ENCODE peak calls at places on chromosomes 13 and 19, in four cellular contexts. J, W, M and Y are unnamed samples.

GRCh38 chr13:24097667-24098066 is 62.9 kb upstream of the SPATA13 start:
- DNase-seq in W (no peak), M (no peak), J (no peak), Y (no peak)

GRCh38 chr13:95652821-95653220 is 8.3 kb upstream of the DZIP1 start:
- DNase-seq in W (no peak), M (no peak), J (no peak), Y (no peak)

GRCh38 chr19:46604781-46605355 is 3.7 kb downstream of the CALM3 start:
- DNase-seq in M (no peak), W (no peak), J (no peak), Y (no peak)

GRCh38 chr19:41528106-41528505 is 47.9 kb upstream of the CEACAM21 start:
- DNase-seq in M (no peak), W (no peak), J (no peak), Y (no peak)

GRCh38 chr13:95067303-95067702 is 233.9 kb downstream of the ABCC4 start:
- DNase-seq in M (no peak), J (no peak), W (peak; percentile 61), Y (no peak)

GRCh38 chr13:51626749-51627148 is 42.5 kb downstream of the WDFY2 start:
- DNase-seq in W (no peak), J (no peak), M (no peak), Y (no peak)

GRCh38 chr19:920051-920857 is 3.1 kb downstream of the KISS1R start:
- DNase-seq in J (no peak), W (peak; percentile 38), M (no peak), Y (no peak)

GRCh38 chr19:44050740-44051653 is 839 bp upstream of the ZNF223 start:
- DNase-seq in W (no peak), M (no peak), J (peak; percentile 50), Y (no peak)

GRCh38 chr19:31096047-31096446 is 253.2 kb downstream of the TSHZ3 start:
- DNase-seq in J (no peak), M (no peak), W (no peak), Y (peak; percentile 76)

GRCh38 chr19:43337737-43338136 is 15.7 kb upstream of the CD177 start:
- DNase-seq in M (no peak), J (peak; percentile 23), W (no peak), Y (no peak)

GRCh38 chr13:94710881-94711560 is 1.3 kb downstream of the SOX21 start:
- DNase-seq in M (no peak), J (no peak), W (peak; percentile 59), Y (peak; percentile 78)

GRCh38 chr13:107421951-107422350 is 793.4 kb downstream of the LIG4 start:
- DNase-seq in M (no peak), J (no peak), W (no peak), Y (no peak)

GRCh38 chr19:6730153-6730804 is 7.1 kb downstream of the GPR108 start:
- DNase-seq in J (peak; percentile 94), W (no peak), M (peak; percentile 44), Y (peak; percentile 87)

GRCh38 chr13:30142502-30143211 is 164.7 kb downstream of the KATNAL1 start:
- DNase-seq in M (peak; percentile 57), J (peak; percentile 34), W (peak; percentile 90), Y (no peak)

GRCh38 chr13:51957377-51958216 is 53.7 kb downstream of the ATP7B start:
- DNase-seq in W (no peak), J (peak; percentile 35), M (no peak), Y (no peak)

GRCh38 chr13:98581971-98582702 is 5.2 kb upstream of the STK24 start:
- DNase-seq in W (peak; percentile 14), M (no peak), J (no peak), Y (no peak)

GRCh38 chr19:45376045-45376724 is 5.8 kb upstream of the ERCC2 start:
- DNase-seq in J (no peak), W (peak; percentile 94), M (peak; percentile 64), Y (peak; percentile 43)

GRCh38 chr13:89953581-89953980 is 1393.9 kb upstream of the MIR17HG start:
- DNase-seq in M (no peak), J (no peak), W (no peak), Y (no peak)

GRCh38 chr13:105219636-105220035 is 1315.8 kb downstream of the EFNB2 start:
- DNase-seq in J (no peak), W (no peak), M (no peak), Y (no peak)

GRCh38 chr19:46845959-46846459 is 4.6 kb downstream of the AP2S1 start:
- DNase-seq in M (no peak), J (no peak), W (no peak), Y (no peak)

GRCh38 chr13:25062479-25062878 is 33.5 kb upstream of the PABPC3 start:
- DNase-seq in J (no peak), M (no peak), W (peak; percentile 8), Y (no peak)

GRCh38 chr19:18781885-18782527 is 9.1 kb downstream of the COMP start:
- DNase-seq in W (no peak), M (no peak), J (no peak), Y (peak; percentile 62)

GRCh38 chr13:103039183-103039582 is 27.0 kb downstream of the SLC10A2 start:
- DNase-seq in M (no peak), J (no peak), W (no peak), Y (no peak)

DNA sequence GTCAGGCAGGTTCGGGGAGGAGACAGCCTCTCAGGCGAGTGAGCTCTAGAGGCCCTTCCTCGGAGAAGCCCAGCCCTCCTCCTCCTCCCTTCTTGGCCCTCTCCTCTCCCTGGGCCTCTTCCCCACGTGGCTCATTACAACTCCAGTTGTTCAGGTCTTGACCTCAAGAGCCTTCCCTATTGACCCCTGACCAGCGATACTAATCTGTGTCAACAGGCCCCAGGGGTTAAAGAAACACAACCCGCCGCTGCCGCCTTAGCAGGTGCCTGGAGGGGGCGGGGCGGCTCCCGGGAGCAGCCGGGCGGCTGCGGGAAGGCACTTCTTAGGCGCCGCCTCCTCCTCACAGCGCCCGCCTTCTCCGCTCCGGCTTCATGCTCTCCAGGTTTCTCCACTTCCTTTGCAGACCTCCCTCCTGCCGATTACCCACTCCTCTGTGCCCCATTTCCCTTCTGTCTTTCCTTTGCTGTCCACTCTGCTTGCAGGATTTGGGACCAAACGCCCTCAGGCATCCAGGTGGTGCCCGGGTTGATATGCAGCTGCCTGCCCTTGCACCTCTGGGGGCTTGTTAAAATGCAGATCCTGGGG is 51.0 kb downstream of the LYL1 start:
- DNase-seq in M (peak; percentile 74), W (peak; percentile 84), J (peak; percentile 76), Y (peak; percentile 83)
- H3K4me3 ChIP-seq in M (no peak overlapping the region), W (peak overlapping the region; percentile 43), J (no peak overlapping the region), Y (no peak overlapping the region)

GRCh38 chr13:113856716-113857065 is 7.2 kb downstream of the GAS6 start:
- DNase-seq in M (peak; percentile 30), J (peak; percentile 55), W (peak; percentile 31), Y (no peak)

GRCh38 chr13:113855012-113855921 is 8.6 kb downstream of the GAS6 start:
- DNase-seq in J (peak; percentile 70), W (no peak), M (peak; percentile 29), Y (no peak)

GRCh38 chr13:113854238-113855011 is 9.5 kb downstream of the GAS6 start:
- DNase-seq in J (no peak), W (no peak), M (peak; percentile 52), Y (peak; percentile 68)

GRCh38 chr13:113857531-113858195 is 6.2 kb downstream of the GAS6 start:
- DNase-seq in W (no peak), M (peak; percentile 11), J (no peak), Y (no peak)

DNA sequence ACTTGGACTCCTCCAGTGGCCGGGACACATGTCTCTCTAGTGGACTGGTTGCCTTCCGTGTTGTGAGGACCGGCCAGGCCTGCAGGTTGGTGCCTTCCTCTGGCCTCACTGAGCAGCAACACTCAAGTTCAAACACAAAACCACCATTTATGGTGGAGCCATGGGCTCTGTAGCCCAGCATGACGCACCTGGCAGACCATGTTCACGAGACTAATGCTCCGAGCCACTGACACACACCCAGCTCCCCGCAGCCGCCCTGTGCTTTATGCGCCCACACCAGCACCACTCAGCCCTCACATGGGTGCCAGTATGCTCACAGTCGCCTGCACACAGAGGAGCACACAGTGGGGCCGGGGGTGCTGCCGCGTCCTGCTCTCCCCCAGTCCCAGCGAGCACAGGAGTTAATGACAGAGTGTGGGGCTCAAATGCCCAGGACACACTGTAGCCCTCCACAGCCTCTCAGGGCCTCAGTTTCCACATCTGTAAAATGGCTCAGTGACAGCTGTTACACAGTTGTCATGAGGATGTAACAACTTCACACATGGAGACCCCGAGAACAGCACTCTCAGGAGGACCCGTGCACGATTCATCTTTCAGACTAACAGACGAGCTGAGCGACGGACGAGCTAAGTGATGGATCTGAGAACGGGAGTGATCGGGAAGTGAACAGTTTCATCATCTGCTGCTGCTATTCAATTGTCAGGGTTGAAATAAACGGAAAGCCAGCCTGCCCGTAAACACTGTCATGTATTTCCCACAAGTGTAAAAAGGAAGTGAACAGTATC is 7.8 kb downstream of the GAS6 start:
- DNase-seq in M (peak; percentile 13), W (no peak), J (no peak), Y (no peak)
- H3K4me3 ChIP-seq in M (no peak overlapping the region), W (no peak overlapping the region), J (no peak overlapping the region), Y (no peak overlapping the region)

DNA sequence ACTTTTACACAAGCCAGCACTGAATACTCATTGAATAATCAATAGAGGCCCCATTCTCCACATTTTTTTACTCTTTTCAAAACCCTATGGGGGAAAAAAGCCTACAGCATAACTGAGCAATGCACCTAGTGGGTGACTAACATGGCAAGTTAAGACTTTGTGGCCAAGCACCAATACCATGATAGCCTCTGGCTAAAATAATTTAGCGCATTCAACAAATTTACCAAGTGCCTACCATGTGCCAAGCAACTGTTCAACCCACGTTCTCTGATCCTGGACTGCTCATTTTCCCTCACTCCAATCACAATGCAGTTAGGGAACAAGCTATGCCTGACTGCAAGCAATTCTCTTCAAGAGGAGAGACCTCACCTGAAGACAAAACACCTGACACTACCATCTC is 3.0 kb downstream of the ANKRD10 start:
- DNase-seq in J (no peak), M (no peak), W (peak; percentile 71), Y (no peak)
- H3K4me3 ChIP-seq in J (no peak overlapping the region), M (no peak overlapping the region), W (peak overlapping the region; percentile 98), Y (no peak overlapping the region)

DNA sequence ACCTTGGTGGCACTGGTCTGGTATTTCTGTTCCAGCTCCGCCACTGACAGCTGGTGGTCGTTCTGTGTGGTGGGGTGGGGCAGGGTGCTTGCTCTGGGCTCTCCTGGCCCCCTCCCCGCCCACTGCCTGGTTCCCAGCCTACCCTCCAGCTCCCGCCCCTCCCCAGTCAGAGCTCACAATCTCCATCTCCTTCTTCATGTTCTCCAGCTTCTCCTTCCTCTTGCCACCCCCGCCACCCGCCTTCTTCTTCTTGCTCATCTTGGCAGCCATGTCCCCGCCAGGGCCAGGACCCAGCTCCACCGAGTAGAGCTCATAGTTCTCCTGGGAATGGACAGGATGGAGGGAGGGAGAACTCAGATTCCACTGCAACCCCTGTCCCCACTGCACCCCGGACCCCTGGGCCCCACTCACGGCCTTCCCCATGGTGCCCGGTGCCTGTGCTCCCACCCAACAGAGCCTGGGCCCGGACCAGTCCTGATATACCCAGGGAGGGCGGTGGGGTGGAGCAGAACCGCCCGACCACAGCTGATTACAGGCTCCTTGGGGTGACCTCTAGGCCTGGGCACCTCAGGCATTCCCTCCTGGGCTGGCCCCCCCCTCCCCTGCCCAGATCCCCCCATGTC is at the start of gene ATP4A:
- DNase-seq in M (no peak), J (no peak), W (no peak), Y (no peak)
- H3K4me3 ChIP-seq in M (no peak within 1 kb of the TSS), J (no peak within 1 kb of the TSS), W (no peak within 1 kb of the TSS), Y (no peak within 1 kb of the TSS)